ENCODE peak calls at places on chromosomes 12 and 14, in seven cellular contexts. S is tibial artery, Y is bronchial epithelial cell, F is fibroblast of mammary gland, O is Panc1, L is OCI-LY7, K is suprapubic skin. P is an unnamed sample.

GRCh38 chr12:88575361-88575959 is 4.8 kb downstream of the KITLG start:
- DNase-seq in L (no peak), F (peak; percentile 43), O (no peak), K (no peak), Y (no peak), S (no peak), P (no peak)

GRCh38 chr12:32522322-32523221 is 123.2 kb downstream of the FGD4 start:
- DNase-seq in Y (no peak), L (peak; percentile 75), S (no peak), O (no peak), F (no peak), K (no peak), P (no peak)

GRCh38 chr14:101122855-101123129 is 219.3 kb upstream of the RTL1 start:
- DNase-seq in F (no peak), Y (no peak), O (no peak), L (no peak), S (no peak), K (no peak), P (no peak)

GRCh38 chr12:49923878-49924610 is 20.3 kb upstream of the FAIM2 start:
- DNase-seq in Y (no peak), F (peak; percentile 17), L (no peak), K (no peak), O (no peak), S (no peak), P (no peak)

GRCh38 chr14:21087294-21088091 is 11.0 kb downstream of the ZNF219 start:
- DNase-seq in S (no peak), O (no peak), Y (peak; percentile 84), K (no peak), F (peak; percentile 95), L (peak; percentile 77), P (peak; percentile 78)

GRCh38 chr14:52033131-52033642 is 35.7 kb downstream of the NID2 start:
- DNase-seq in F (peak; percentile 87), L (no peak), S (no peak), Y (no peak), K (no peak), O (no peak), P (peak; percentile 54)

GRCh38 chr14:97401714-97402113 is 604.5 kb downstream of the VRK1 start:
- DNase-seq in F (no peak), O (no peak), L (no peak), S (no peak), Y (no peak), K (no peak), P (no peak)

GRCh38 chr14:20427231-20428009 is 8.5 kb downstream of the KLHL33 start:
- DNase-seq in K (no peak), Y (peak; percentile 70), S (no peak), L (peak; percentile 82), F (peak; percentile 68), O (no peak), P (peak; percentile 71)

GRCh38 chr14:69107407-69108003 is 45.4 kb downstream of the DCAF5 start:
- DNase-seq in L (peak; percentile 51), O (peak; percentile 48), Y (peak; percentile 73), F (peak; percentile 74), S (no peak), K (no peak), P (peak; percentile 77)

GRCh38 chr12:91662021-91662420 is 479.4 kb upstream of the DCN start:
- DNase-seq in K (no peak), F (peak; percentile 53), Y (no peak), L (no peak), S (no peak), O (no peak), P (no peak)

GRCh38 chr14:91344107-91344506 is 73.5 kb downstream of the CCDC88C start:
- DNase-seq in F (no peak), O (no peak), Y (no peak), K (no peak), S (no peak), L (no peak), P (no peak)

GRCh38 chr12:96228566-96229248 is 34.5 kb downstream of the ELK3 start:
- DNase-seq in F (no peak), L (no peak), O (no peak), S (no peak), K (peak; percentile 56), Y (no peak), P (no peak)

GRCh38 chr14:48983355-48983888 is 602.8 kb downstream of the RPS29 start:
- DNase-seq in S (no peak), L (no peak), Y (no peak), F (no peak), O (no peak), K (no peak), P (no peak)

GRCh38 chr12:100404769-100405407 is 48.0 kb downstream of the SLC17A8 start:
- DNase-seq in L (peak; percentile 69), F (peak; percentile 67), K (no peak), Y (peak; percentile 23), S (no peak), O (peak; percentile 10), P (peak; percentile 54)

GRCh38 chr12:127115468-127116035 is 1151.4 kb upstream of the TMEM132C start:
- DNase-seq in L (no peak), Y (no peak), F (peak; percentile 30), O (no peak), K (no peak), S (no peak), P (peak; percentile 46)

GRCh38 chr14:24057271-24057670 is 5.5 kb downstream of the CARMIL3 start:
- DNase-seq in F (no peak), K (no peak), L (no peak), S (no peak), O (no peak), Y (no peak), P (no peak)

DNA sequence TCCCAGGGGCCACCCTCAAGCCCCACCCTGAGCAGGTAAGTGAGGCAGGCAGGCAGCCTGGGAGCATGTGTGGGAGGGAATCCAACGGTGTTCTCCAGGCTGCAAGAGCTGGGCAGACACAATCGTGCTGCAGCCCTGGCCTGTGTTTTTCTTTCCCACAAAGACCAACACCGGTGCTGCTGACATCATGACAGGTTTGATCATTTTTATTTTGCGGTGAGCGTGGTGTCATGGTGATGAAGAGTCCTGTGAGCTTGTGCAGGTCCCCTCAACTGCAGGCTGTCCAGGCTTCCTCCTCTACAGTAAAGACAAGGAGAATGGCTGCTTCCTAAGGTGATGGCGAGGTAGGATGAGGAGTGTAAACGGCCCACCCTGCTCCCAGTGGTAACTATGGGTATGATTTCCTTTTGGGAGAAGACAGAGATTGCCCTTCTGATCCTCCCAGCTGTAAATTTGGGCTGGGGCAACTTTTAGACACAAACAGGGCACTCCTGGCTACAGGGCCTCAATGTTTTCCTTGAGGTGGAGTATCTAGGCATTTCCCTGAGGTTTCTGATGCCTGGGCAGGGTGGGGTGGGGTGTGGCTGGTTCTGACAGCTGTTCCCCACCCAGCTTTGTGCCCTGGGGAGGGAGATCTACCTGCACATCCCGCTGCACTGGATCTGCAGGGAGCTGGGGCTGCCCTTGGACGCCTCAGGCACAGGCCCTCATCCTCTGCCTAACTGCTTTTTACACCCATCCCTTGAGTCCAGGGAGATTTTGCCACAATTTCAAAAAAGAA is 109.1 kb downstream of the VCPKMT start:
- DNase-seq in Y (peak; percentile 66), S (no peak), F (no peak), L (peak; percentile 24), O (no peak), K (no peak), P (peak; percentile 97)
- TF ChIP-seq CTCF in Y (peak; percentile 18), S (no peak), F (no peak), L (peak; percentile 28), O (no peak), K (peak; percentile 27), P (peak; percentile 36)

DNA sequence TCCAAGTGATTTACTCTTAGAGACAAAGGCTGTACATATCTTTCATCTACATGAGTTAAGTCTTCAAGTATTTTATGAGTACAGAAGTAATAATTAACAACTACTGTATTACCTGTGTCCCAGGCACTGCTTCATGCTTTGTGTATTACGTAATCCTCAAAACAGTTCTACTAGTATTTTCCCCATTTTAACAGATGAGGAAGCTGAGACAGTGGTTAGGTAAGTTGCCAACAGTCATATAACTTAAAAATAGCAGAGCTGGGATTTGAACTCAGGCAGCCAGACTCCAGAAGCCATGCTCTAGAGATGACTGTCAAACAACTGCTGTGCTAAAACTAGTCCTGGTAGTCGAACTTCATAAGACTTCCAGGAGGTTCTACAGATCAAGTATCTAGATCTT is 10.7 kb downstream of the TRMT5 start:
- DNase-seq in S (no peak), F (no peak), Y (peak; percentile 29), O (no peak), L (no peak), K (no peak), P (peak; percentile 29)
- H3K4me3 ChIP-seq in S (no peak overlapping the region), F (no peak overlapping the region), Y (no peak overlapping the region), O (no peak overlapping the region), L (no peak overlapping the region), K (no peak overlapping the region), P (no peak overlapping the region)

DNA sequence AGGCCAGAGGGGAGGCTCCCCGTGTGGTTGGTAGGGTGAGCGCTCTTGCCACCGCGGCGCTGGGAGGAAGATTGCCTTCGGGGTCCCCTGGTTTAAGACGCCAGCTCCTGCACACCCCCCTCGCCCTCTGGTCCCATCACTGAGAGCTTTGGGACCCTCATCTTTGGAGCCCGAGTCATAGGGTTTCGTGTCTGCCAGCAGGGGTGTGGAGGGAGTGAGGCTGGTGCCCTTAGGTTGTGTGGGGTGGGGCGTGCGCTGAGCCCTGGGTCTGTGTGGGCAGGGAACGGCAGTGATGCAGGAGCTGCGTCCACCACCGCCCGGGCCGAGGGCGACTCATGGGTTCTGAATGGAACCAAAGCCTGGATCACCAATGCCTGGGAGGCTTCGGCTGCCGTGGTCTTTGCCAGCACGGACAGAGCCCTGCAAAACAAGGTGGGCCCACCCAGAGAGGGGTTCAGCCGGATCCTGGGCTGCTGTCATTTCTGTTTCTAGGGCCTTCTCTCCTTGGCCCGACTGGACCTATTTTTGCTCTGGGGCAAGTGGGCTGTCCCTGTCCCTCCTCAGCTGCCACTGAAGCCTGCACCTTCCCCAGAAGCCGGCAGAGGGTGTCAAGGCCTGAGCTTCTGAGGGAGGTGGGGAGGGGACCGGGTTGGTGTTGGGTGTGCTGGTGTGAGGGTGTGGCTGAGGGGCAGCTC is 12.1 kb downstream of the ACADS start:
- DNase-seq in Y (no peak), L (peak; percentile 57), F (no peak), O (no peak), K (no peak), S (no peak), P (peak; percentile 17)
- TF ChIP-seq CTCF in Y (peak; percentile 20), L (peak; percentile 76), F (peak; percentile 18), O (no peak), K (no peak), S (no peak), P (peak; percentile 43)

GRCh38 chr12:102965281-102966155 is 8.0 kb downstream of the ASCL1 start:
- DNase-seq in K (no peak), F (no peak), S (no peak), Y (no peak), O (no peak), L (no peak), P (no peak)
- H3K4me3 ChIP-seq in K (peak overlapping the region; percentile 9), F (no peak overlapping the region), S (no peak overlapping the region), Y (no peak overlapping the region), O (no peak overlapping the region), L (no peak overlapping the region), P (no peak overlapping the region)